ENCODE peak calls at places on chromosome 4, in ten cellular contexts. G, L, I, X, R, B, N, D, Z and A are unnamed samples.

GRCh38 chr4:10733016-10733415 is 48.4 kb upstream of the CLNK start:
- DNase-seq in G (no peak), L (no peak), I (no peak), X (no peak), R (no peak), B (no peak), N (no peak), D (no peak), Z (no peak), A (no peak)

GRCh38 chr4:126604273-126604867 is 1028.4 kb upstream of the INTU start:
- DNase-seq in G (peak), L (no peak), I (no peak), X (no peak), R (no peak), B (peak), N (no peak), D (no peak), Z (no peak), A (peak)

GRCh38 chr4:41256740-41257256 is at the start of gene UCHL1:
- DNase-seq in G (peak), L (no peak), I (no peak), X (peak), R (no peak), B (peak), N (peak), D (no peak), Z (peak), A (no peak)

GRCh38 chr4:123559955-123560669 is 163.5 kb downstream of the SPRY1 start:
- DNase-seq in G (no peak), L (no peak), I (no peak), X (no peak), R (no peak), B (peak), N (no peak), D (no peak), Z (no peak), A (no peak)

GRCh38 chr4:21447320-21448055 is 501.1 kb downstream of the KCNIP4 start:
- DNase-seq in G (no peak), L (no peak), I (no peak), X (no peak), R (no peak), B (no peak), N (no peak), D (no peak), Z (no peak), A (no peak)

GRCh38 chr4:158805628-158806471 is 37.0 kb downstream of the FNIP2 start:
- DNase-seq in G (no peak), L (peak), I (no peak), X (no peak), R (no peak), B (no peak), N (peak), D (no peak), Z (no peak), A (peak)

GRCh38 chr4:5750052-5750950 is 39.3 kb downstream of the EVC start:
- DNase-seq in G (no peak), L (no peak), I (no peak), X (no peak), R (no peak), B (peak), N (no peak), D (no peak), Z (no peak), A (no peak)

GRCh38 chr4:1822568-1823544 is 29.8 kb downstream of the FGFR3 start:
- DNase-seq in G (no peak), L (no peak), I (no peak), X (no peak), R (no peak), B (no peak), N (no peak), D (no peak), Z (no peak), A (no peak)

GRCh38 chr4:133982533-133983224 is 218.9 kb downstream of the PABPC4L start:
- DNase-seq in G (no peak), L (no peak), I (no peak), X (no peak), R (no peak), B (no peak), N (no peak), D (no peak), Z (no peak), A (no peak)

GRCh38 chr4:164440196-164440595 is 313.7 kb upstream of the SMIM31 start:
- DNase-seq in G (no peak), L (no peak), I (no peak), X (no peak), R (no peak), B (peak), N (no peak), D (no peak), Z (no peak), A (no peak)

GRCh38 chr4:108055787-108056186 is 66.1 kb downstream of the HADH start:
- DNase-seq in G (no peak), L (no peak), I (no peak), X (no peak), R (no peak), B (no peak), N (no peak), D (no peak), Z (no peak), A (no peak)